ENCODE peak calls at places on chromosomes 7 and 10, in eight cellular contexts. O is endothelial cell of umbilical vein; W is aorta; B is HCT116; F is activated effector memory CD4-positive, alpha-beta T cell treated with Interleukin-2 at 50 U/mL for 16 hours; Y is A549; K is AG08395; L is T follicular helper cell. X is an unnamed sample.

GRCh38 chr7:26156454-26157365 is 4.7 kb downstream of the NFE2L3 start:
- DNase-seq in O (peak; percentile 95), W (no peak), B (peak; percentile 28), F (no peak), Y (peak; percentile 11), K (peak; percentile 79), L (peak; percentile 30), X (peak; percentile 92)

GRCh38 chr10:75117996-75118395 is 6.5 kb downstream of the SAMD8 start:
- DNase-seq in O (no peak), W (no peak), B (no peak), F (no peak), Y (no peak), K (peak; percentile 50), L (no peak), X (no peak)

GRCh38 chr7:23043441-23043840 is 29.5 kb upstream of the HYCC1 start:
- DNase-seq in O (no peak), W (no peak), B (no peak), F (no peak), Y (no peak), K (no peak), L (no peak), X (no peak)

GRCh38 chr10:47311193-47311899 is 10.9 kb upstream of the GDF2 start:
- DNase-seq in O (no peak), W (no peak), B (no peak), F (peak; percentile 56), Y (no peak), K (no peak), L (peak; percentile 42), X (no peak)

GRCh38 chr10:12351447-12351846 is 2.1 kb downstream of the CAMK1D start:
- DNase-seq in O (no peak), W (no peak), B (no peak), F (no peak), Y (no peak), K (no peak), L (peak; percentile 3), X (no peak)

GRCh38 chr7:135281363-135281949 is 47.8 kb downstream of the STRA8 start:
- DNase-seq in O (peak; percentile 87), W (peak; percentile 81), B (peak; percentile 79), F (peak; percentile 56), Y (peak; percentile 83), K (peak; percentile 89), L (peak; percentile 66), X (peak; percentile 94)

GRCh38 chr7:158592541-158592940 is 4.9 kb upstream of the PTPRN2 start:
- DNase-seq in O (no peak), W (no peak), B (no peak), F (no peak), Y (no peak), K (no peak), L (no peak), X (no peak)

GRCh38 chr10:76459016-76459415 is 1027.6 kb downstream of the LRMDA start:
- DNase-seq in O (peak; percentile 48), W (no peak), B (no peak), F (no peak), Y (no peak), K (no peak), L (no peak), X (no peak)

GRCh38 chr10:59628456-59628855 is 81.2 kb downstream of the SLC16A9 start:
- DNase-seq in O (no peak), W (no peak), B (no peak), F (no peak), Y (no peak), K (no peak), L (no peak), X (no peak)

GRCh38 chr10:99421233-99421739 is 9.1 kb downstream of the GOT1 start:
- DNase-seq in O (no peak), W (no peak), B (no peak), F (no peak), Y (no peak), K (no peak), L (no peak), X (no peak)

GRCh38 chr10:11091517-11092102 is 73.9 kb downstream of the CELF2 start:
- DNase-seq in O (no peak), W (no peak), B (no peak), F (no peak), Y (no peak), K (no peak), L (no peak), X (no peak)

GRCh38 chr10:31756131-31757119 is 172.2 kb downstream of the ARHGAP12 start:
- DNase-seq in O (no peak), W (no peak), B (no peak), F (no peak), Y (no peak), K (no peak), L (no peak), X (no peak)

GRCh38 chr10:5364916-5365434 is at the start of gene UCN3:
- DNase-seq in O (no peak), W (no peak), B (no peak), F (no peak), Y (no peak), K (no peak), L (no peak), X (no peak)

GRCh38 chr10:77539147-77539935 is 98.3 kb downstream of the KCNMA1 start:
- DNase-seq in O (no peak), W (no peak), B (no peak), F (no peak), Y (no peak), K (no peak), L (no peak), X (no peak)

GRCh38 chr10:3995302-3996210 is 210.5 kb upstream of the KLF6 start:
- DNase-seq in O (peak; percentile 36), W (no peak), B (no peak), F (no peak), Y (no peak), K (peak; percentile 34), L (no peak), X (peak; percentile 65)

GRCh38 chr7:22996470-22996869 is 17.5 kb downstream of the HYCC1 start:
- DNase-seq in O (no peak), W (no peak), B (no peak), F (no peak), Y (no peak), K (no peak), L (no peak), X (no peak)

GRCh38 chr7:50307368-50308012 is 3.0 kb downstream of the IKZF1 start:
- DNase-seq in O (no peak), W (no peak), B (no peak), F (peak; percentile 56), Y (no peak), K (no peak), L (peak; percentile 57), X (no peak)

GRCh38 chr7:95155965-95156364 is 168.4 kb downstream of the PON1 start:
- DNase-seq in O (no peak), W (no peak), B (no peak), F (no peak), Y (no peak), K (no peak), L (no peak), X (no peak)

X was measured in dermis blood vessel endothelial cell.